ENCODE peak calls at places on chromosomes 11 and 22, in ten cellular contexts. D is Caco-2; J is activated CD8-positive, alpha-beta memory T cell treated with anti-CD3 and anti-CD28 coated beads for 4 hours; Y is AG08395; S is brain microvascular endothelial cell; P is T-helper 1 cell; U is dorsolateral prefrontal cortex; F is AG09319; C is RWPE2; N is DMS79 treated with DMSO at 0.1 percent for 48 hours. Q is an unnamed sample.

GRCh38 chr22:27748355-27749168 is 53.0 kb downstream of the MN1 start:
- DNase-seq in D (no peak), J (no peak), Y (peak; percentile 53), S (peak; percentile 14), P (no peak), U (no peak), F (peak; percentile 53), C (no peak), N (no peak), Q (no peak)

GRCh38 chr11:11318961-11319360 is 34.1 kb downstream of the CSNK2A3 start:
- DNase-seq in D (no peak), J (no peak), Y (no peak), S (no peak), P (no peak), U (no peak), F (no peak), C (no peak), N (no peak), Q (no peak)

GRCh38 chr11:134164490-134165370 is 59.0 kb downstream of the NCAPD3 start:
- DNase-seq in D (no peak), J (no peak), Y (no peak), S (no peak), P (no peak), U (no peak), F (no peak), C (no peak), N (no peak), Q (no peak)

GRCh38 chr11:100851129-100851528 is 164.0 kb downstream of the ARHGAP42 start:
- DNase-seq in D (no peak), J (no peak), Y (no peak), S (no peak), P (no peak), U (no peak), F (no peak), C (no peak), N (no peak), Q (no peak)

GRCh38 chr11:47924184-47924671 is 56.1 kb upstream of the PTPRJ start:
- DNase-seq in D (peak; percentile 63), J (no peak), Y (peak; percentile 52), S (peak; percentile 65), P (no peak), U (no peak), F (no peak), C (no peak), N (peak; percentile 48), Q (no peak)

GRCh38 chr11:69644071-69644961 is 3.4 kb downstream of the CCND1 start:
- DNase-seq in D (peak; percentile 64), J (no peak), Y (peak; percentile 81), S (peak; percentile 70), P (no peak), U (no peak), F (peak; percentile 77), C (peak; percentile 73), N (peak; percentile 79), Q (no peak)

GRCh38 chr22:22815397-22816170 is 72.0 kb upstream of the IGLL5 start:
- DNase-seq in D (no peak), J (no peak), Y (no peak), S (no peak), P (no peak), U (no peak), F (no peak), C (no peak), N (no peak), Q (no peak)

GRCh38 chr11:71198141-71198822 is 54.1 kb downstream of the SHANK2 start:
- DNase-seq in D (no peak), J (no peak), Y (no peak), S (no peak), P (no peak), U (no peak), F (no peak), C (no peak), N (no peak), Q (peak; percentile 89)

GRCh38 chr22:36439481-36440271 is 41.8 kb downstream of the TXN2 start:
- DNase-seq in D (no peak), J (no peak), Y (peak; percentile 98), S (peak; percentile 92), P (no peak), U (no peak), F (peak; percentile 70), C (no peak), N (no peak), Q (no peak)

GRCh38 chr11:63985812-63986155 is 454 bp upstream of the OTUB1 start:
- DNase-seq in D (no peak), J (peak; percentile 40), Y (peak; percentile 40), S (no peak), P (peak; percentile 82), U (peak; percentile 72), F (no peak), C (no peak), N (no peak), Q (no peak)

GRCh38 chr22:42978453-42979103 is 36.4 kb downstream of the PACSIN2 start:
- DNase-seq in D (no peak), J (no peak), Y (peak; percentile 59), S (no peak), P (no peak), U (no peak), F (no peak), C (no peak), N (no peak), Q (no peak)

GRCh38 chr22:42365337-42365865 is 66.8 kb downstream of the NFAM1 start:
- DNase-seq in D (no peak), J (no peak), Y (no peak), S (no peak), P (no peak), U (no peak), F (no peak), C (no peak), N (peak; percentile 72), Q (no peak)

GRCh38 chr11:33996498-33997454 is 54.8 kb upstream of the CAPRIN1 start:
- DNase-seq in D (peak; percentile 81), J (peak; percentile 53), Y (peak; percentile 70), S (peak; percentile 77), P (peak; percentile 65), U (peak; percentile 72), F (peak; percentile 37), C (peak; percentile 61), N (peak; percentile 54), Q (no peak)

GRCh38 chr11:66848671-66849500 is 5.6 kb downstream of the RCE1 start:
- DNase-seq in D (peak; percentile 41), J (no peak), Y (no peak), S (no peak), P (no peak), U (peak; percentile 17), F (no peak), C (no peak), N (no peak), Q (peak; percentile 91)

GRCh38 chr22:49565516-49565855 is 262.2 kb downstream of the BRD1 start:
- DNase-seq in D (peak; percentile 9), J (no peak), Y (no peak), S (no peak), P (no peak), U (no peak), F (no peak), C (no peak), N (no peak), Q (peak; percentile 50)

GRCh38 chr11:91837649-91838330 is 386.8 kb upstream of the FAT3 start:
- DNase-seq in D (no peak), J (no peak), Y (no peak), S (no peak), P (no peak), U (no peak), F (no peak), C (no peak), N (no peak), Q (no peak)

GRCh38 chr11:12876988-12877387 is 132.1 kb upstream of the RASSF10 start:
- DNase-seq in D (no peak), J (no peak), Y (no peak), S (no peak), P (no peak), U (no peak), F (no peak), C (no peak), N (no peak), Q (no peak)

GRCh38 chr11:95095858-95096587 is 6.4 kb downstream of the ENDOD1 start:
- DNase-seq in D (no peak), J (no peak), Y (peak; percentile 48), S (no peak), P (peak; percentile 69), U (no peak), F (peak; percentile 49), C (no peak), N (peak; percentile 61), Q (no peak)

GRCh38 chr11:116073854-116074837 is 569.9 kb upstream of the CADM1 start:
- DNase-seq in D (peak; percentile 77), J (no peak), Y (no peak), S (no peak), P (peak; percentile 1), U (peak; percentile 71), F (no peak), C (no peak), N (peak; percentile 88), Q (no peak)

GRCh38 chr11:10823152-10823579 is 14.4 kb upstream of the EIF4G2 start:
- DNase-seq in D (no peak), J (no peak), Y (no peak), S (no peak), P (no peak), U (no peak), F (no peak), C (no peak), N (no peak), Q (no peak)

GRCh38 chr11:69086152-69086551 is 37.4 kb downstream of the TPCN2 start:
- DNase-seq in D (no peak), J (no peak), Y (no peak), S (no peak), P (no peak), U (no peak), F (no peak), C (no peak), N (no peak), Q (no peak)

GRCh38 chr11:40722179-40722795 is 737.2 kb downstream of the LRRC4C start:
- DNase-seq in D (peak; percentile 49), J (no peak), Y (no peak), S (no peak), P (no peak), U (no peak), F (no peak), C (no peak), N (no peak), Q (no peak)

Q was measured in chondrocyte.